ENCODE peak calls at places on chromosome 6, in ten cellular contexts. I is NCI-H1105; C is heart left ventricle; X is astrocyte; D is astrocyte of the spinal cord; U is CD4-positive, CD25-positive, alpha-beta regulatory T cell; W is hepatocyte; Y is T follicular helper cell; R is GM23248; O is cardiac muscle cell. B is an unnamed sample.

GRCh38 chr6:28402197-28402596 is 2.6 kb upstream of the ZSCAN12 start:
- DNase-seq in I (peak; percentile 22), C (no peak), X (no peak), D (no peak), U (no peak), W (no peak), Y (no peak), R (no peak), O (no peak), B (no peak)

GRCh38 chr6:107653183-107653580 is 163.3 kb downstream of the SOBP start:
- DNase-seq in I (peak; percentile 13), C (peak; percentile 87), X (no peak), D (no peak), U (no peak), W (no peak), Y (no peak), R (no peak), O (peak; percentile 63), B (no peak)

GRCh38 chr6:37068523-37069270 is 63.2 kb downstream of the FGD2 start:
- DNase-seq in I (no peak), C (no peak), X (no peak), D (no peak), U (no peak), W (no peak), Y (no peak), R (no peak), O (no peak), B (no peak)

GRCh38 chr6:139433647-139434419 is 59.4 kb upstream of the CITED2 start:
- DNase-seq in I (no peak), C (no peak), X (peak; percentile 27), D (no peak), U (no peak), W (peak; percentile 24), Y (no peak), R (peak; percentile 53), O (no peak), B (no peak)

GRCh38 chr6:111861321-111861938 is 11.8 kb downstream of the FYN start:
- DNase-seq in I (peak; percentile 89), C (no peak), X (no peak), D (no peak), U (no peak), W (no peak), Y (no peak), R (no peak), O (no peak), B (no peak)

GRCh38 chr6:39517763-39518162 is 195.3 kb upstream of the KCNK16 start:
- DNase-seq in I (no peak), C (no peak), X (peak; percentile 80), D (peak; percentile 62), U (no peak), W (no peak), Y (no peak), R (peak; percentile 63), O (no peak), B (no peak)

GRCh38 chr6:170265655-170266054 is 25.2 kb downstream of the DLL1 start:
- DNase-seq in I (peak; percentile 67), C (peak; percentile 82), X (no peak), D (no peak), U (no peak), W (peak; percentile 77), Y (no peak), R (no peak), O (no peak), B (no peak)

GRCh38 chr6:167990016-167990945 is 7.2 kb upstream of the KIF25 start:
- DNase-seq in I (no peak), C (no peak), X (no peak), D (no peak), U (no peak), W (peak; percentile 39), Y (no peak), R (no peak), O (no peak), B (no peak)

GRCh38 chr6:96520851-96521115 is 823 bp upstream of the UFL1 start:
- DNase-seq in I (no peak), C (no peak), X (no peak), D (no peak), U (no peak), W (peak; percentile 15), Y (no peak), R (peak; percentile 16), O (no peak), B (no peak)

GRCh38 chr6:105509506-105510331 is 106.8 kb upstream of the PREP start:
- DNase-seq in I (no peak), C (peak; percentile 55), X (no peak), D (no peak), U (no peak), W (peak; percentile 38), Y (no peak), R (no peak), O (peak; percentile 43), B (no peak)

GRCh38 chr6:692356-692851 is 535 bp downstream of the EXOC2 start:
- DNase-seq in I (peak; percentile 54), C (peak; percentile 43), X (peak; percentile 22), D (peak; percentile 44), U (peak; percentile 67), W (peak; percentile 81), Y (peak; percentile 67), R (peak; percentile 75), O (peak; percentile 35), B (peak; percentile 62)

GRCh38 chr6:21767891-21768659 is 174.5 kb downstream of the SOX4 start:
- DNase-seq in I (no peak), C (no peak), X (peak; percentile 87), D (peak; percentile 75), U (no peak), W (no peak), Y (no peak), R (peak; percentile 77), O (no peak), B (no peak)

GRCh38 chr6:6058054-6058444 is 51.3 kb upstream of the NRN1 start:
- DNase-seq in I (no peak), C (no peak), X (no peak), D (no peak), U (no peak), W (no peak), Y (no peak), R (no peak), O (no peak), B (no peak)

GRCh38 chr6:36050305-36050704 is 22.7 kb downstream of the MAPK14 start:
- DNase-seq in I (no peak), C (no peak), X (no peak), D (no peak), U (no peak), W (no peak), Y (no peak), R (no peak), O (no peak), B (no peak)

GRCh38 chr6:88983532-88983931 is 20.1 kb upstream of the RNGTT start:
- DNase-seq in I (no peak), C (no peak), X (peak; percentile 8), D (peak; percentile 45), U (no peak), W (peak; percentile 48), Y (no peak), R (peak; percentile 61), O (peak; percentile 48), B (no peak)

GRCh38 chr6:21836772-21837460 is 243.4 kb downstream of the SOX4 start:
- DNase-seq in I (no peak), C (no peak), X (no peak), D (no peak), U (no peak), W (no peak), Y (no peak), R (no peak), O (no peak), B (no peak)

GRCh38 chr6:106134906-106135634 is 48.9 kb downstream of the PRDM1 start:
- DNase-seq in I (no peak), C (no peak), X (peak; percentile 46), D (peak; percentile 32), U (no peak), W (peak; percentile 59), Y (no peak), R (peak; percentile 80), O (no peak), B (no peak)

GRCh38 chr6:132190815-132191175 is 210.5 kb downstream of the MOXD1 start:
- DNase-seq in I (no peak), C (no peak), X (peak; percentile 85), D (peak; percentile 72), U (no peak), W (no peak), Y (no peak), R (peak; percentile 85), O (no peak), B (no peak)

GRCh38 chr6:132687306-132687705 is 26.5 kb downstream of the VNN1 start:
- DNase-seq in I (no peak), C (no peak), X (peak; percentile 56), D (peak; percentile 19), U (no peak), W (no peak), Y (no peak), R (peak; percentile 86), O (no peak), B (no peak)

GRCh38 chr6:125858427-125859320 is 67.9 kb downstream of the NCOA7 start:
- DNase-seq in I (no peak), C (peak; percentile 29), X (peak; percentile 55), D (peak; percentile 76), U (no peak), W (peak; percentile 81), Y (peak; percentile 7), R (peak; percentile 73), O (peak; percentile 57), B (peak; percentile 10)

GRCh38 chr6:42556462-42556861 is 7.4 kb upstream of the UBR2 start:
- DNase-seq in I (no peak), C (no peak), X (no peak), D (no peak), U (no peak), W (peak; percentile 71), Y (no peak), R (no peak), O (no peak), B (no peak)

B was measured in GM12891.